ENCODE peak calls at places on chromosome 14, in six cellular contexts. Y is RWPE1, W is HT1080, H is HuH-7.5, F is activated gamma-delta T cell treated with Interleukin-2 at 50 U/mL for 16 hours, D is iPS DF 19.7. N is an unnamed sample.

GRCh38 chr14:102917056-102917385 is 5.4 kb upstream of the AMN start:
- DNase-seq in Y (no peak), W (no peak), H (no peak), F (no peak), D (no peak), N (no peak)

GRCh38 chr14:56195219-56195618 is 77.0 kb downstream of the PELI2 start:
- DNase-seq in Y (no peak), W (no peak), H (no peak), F (no peak), D (no peak), N (no peak)

GRCh38 chr14:66104486-66104885 is 381.7 kb upstream of the CCDC196 start:
- DNase-seq in Y (no peak), W (no peak), H (no peak), F (no peak), D (no peak), N (no peak)

GRCh38 chr14:91997492-91997891 is 42.4 kb downstream of the TRIP11 start:
- DNase-seq in Y (no peak), W (peak; percentile 4), H (no peak), F (no peak), D (no peak), N (no peak)

GRCh38 chr14:68598621-68599447 is 194.0 kb downstream of the ZFP36L1 start:
- DNase-seq in Y (peak; percentile 57), W (peak; percentile 88), H (peak; percentile 39), F (no peak), D (no peak), N (no peak)

GRCh38 chr14:80313806-80314205 is 102.5 kb upstream of the DIO2 start:
- DNase-seq in Y (no peak), W (no peak), H (no peak), F (no peak), D (no peak), N (no peak)

GRCh38 chr14:23045419-23046357 is 3.7 kb downstream of the PSMB11 start:
- DNase-seq in Y (no peak), W (peak; percentile 58), H (no peak), F (no peak), D (no peak), N (no peak)

GRCh38 chr14:36768638-36769337 is 107.1 kb downstream of the PAX9 start:
- DNase-seq in Y (no peak), W (no peak), H (no peak), F (no peak), D (no peak), N (no peak)

GRCh38 chr14:20632448-20632830 is 9.1 kb downstream of the OR6S1 start:
- DNase-seq in Y (no peak), W (no peak), H (no peak), F (no peak), D (no peak), N (no peak)

GRCh38 chr14:95140060-95140858 is 17.1 kb downstream of the DICER1 start:
- DNase-seq in Y (no peak), W (no peak), H (no peak), F (no peak), D (no peak), N (no peak)

GRCh38 chr14:104441275-104442106 is 138.1 kb upstream of the C14orf180 start:
- DNase-seq in Y (no peak), W (no peak), H (no peak), F (no peak), D (no peak), N (no peak)

GRCh38 chr14:91098591-91098990 is 15.3 kb upstream of the DGLUCY start:
- DNase-seq in Y (no peak), W (no peak), H (no peak), F (no peak), D (no peak), N (no peak)

GRCh38 chr14:105196228-105196960 is 15.3 kb upstream of the NUDT14 start:
- DNase-seq in Y (no peak), W (no peak), H (no peak), F (no peak), D (no peak), N (no peak)

GRCh38 chr14:58981840-58982239 is 206.6 kb upstream of the DAAM1 start:
- DNase-seq in Y (no peak), W (no peak), H (no peak), F (no peak), D (no peak), N (no peak)

GRCh38 chr14:88866305-88866704 is 41.9 kb downstream of the TTC8 start:
- DNase-seq in Y (no peak), W (peak; percentile 3), H (no peak), F (no peak), D (no peak), N (no peak)